ENCODE peak calls at places on chromosome 14, in four cellular contexts. Q is left ventricle myocardium superior, J is kidney glomerular epithelial cell, O is GM13976. B is an unnamed sample.

GRCh38 chr14:79543966-79544365 is 667.3 kb downstream of the DIO2 start:
- DNase-seq in O (no peak), J (no peak), Q (no peak), B (no peak)

GRCh38 chr14:99427632-99428315 is 52.9 kb downstream of the SETD3 start:
- DNase-seq in Q (no peak), O (no peak), J (peak), B (no peak)

GRCh38 chr14:22606380-22606779 is 8.3 kb downstream of the ABHD4 start:
- DNase-seq in J (no peak), O (no peak), Q (no peak), B (no peak)

GRCh38 chr14:32400480-32400879 is 71.4 kb downstream of the AKAP6 start:
- DNase-seq in O (no peak), Q (no peak), J (peak), B (no peak)

GRCh38 chr14:103628221-103628683 is 759 bp upstream of the KLC1 start:
- DNase-seq in Q (peak), J (peak), O (peak), B (no peak)

GRCh38 chr14:67510121-67510520 is 21.6 kb upstream of the TMEM229B start:
- DNase-seq in J (no peak), Q (no peak), O (no peak), B (no peak)

GRCh38 chr14:104094709-104095425 is 9.4 kb downstream of the ASPG start:
- DNase-seq in Q (peak), O (peak), J (peak), B (peak)

GRCh38 chr14:100345711-100346110 is 22.6 kb downstream of the SLC25A47 start:
- DNase-seq in O (no peak), J (no peak), Q (no peak), B (no peak)

GRCh38 chr14:76938092-76938500 is 90.4 kb downstream of the IRF2BPL start:
- DNase-seq in J (no peak), Q (no peak), O (no peak), B (no peak)

GRCh38 chr14:105089746-105090492 is 24.7 kb upstream of the GPR132 start:
- DNase-seq in O (no peak), J (no peak), Q (no peak), B (no peak)

GRCh38 chr14:45144658-45145057 is 8.9 kb downstream of the FANCM start:
- DNase-seq in Q (no peak), J (no peak), O (no peak), B (no peak)

GRCh38 chr14:35687335-35687939 is 121.7 kb downstream of the RALGAPA1 start:
- DNase-seq in J (peak), O (peak), Q (no peak), B (peak)

B was measured in germinal center.